ENCODE peak calls at places on chromosomes 13 and 19, in ten cellular contexts. I is dorsolateral prefrontal cortex; F is adrenal gland; T is left ventricle myocardium inferior; R is CD8-positive, alpha-beta memory T cell; G is tibial nerve; C is OCI-LY7; X is neural progenitor cell; N is CD4-positive, alpha-beta memory T cell; K is psoas muscle. L is an unnamed sample.

GRCh38 chr19:15028490-15028889 is 20.8 kb upstream of the CASP14 start:
- DNase-seq in I (no peak), F (no peak), T (no peak), R (no peak), G (no peak), C (no peak), X (no peak), N (no peak), K (no peak), L (no peak)

GRCh38 chr13:40410315-40410714 is 256.1 kb downstream of the FOXO1 start:
- DNase-seq in I (no peak), F (no peak), T (no peak), R (no peak), G (no peak), C (no peak), X (no peak), N (no peak), K (no peak), L (no peak)

GRCh38 chr13:112441779-112442310 is 65.7 kb downstream of the SPACA7 start:
- DNase-seq in I (no peak), F (no peak), T (no peak), R (no peak), G (no peak), C (no peak), X (no peak), N (no peak), K (no peak), L (peak; percentile 53)

GRCh38 chr19:56404705-56405056 is 549 bp downstream of the ZNF583 start:
- DNase-seq in I (no peak), F (no peak), T (no peak), R (peak; percentile 15), G (no peak), C (no peak), X (no peak), N (no peak), K (no peak), L (no peak)

GRCh38 chr13:43014162-43014561 is 9.2 kb upstream of the DNAJC15 start:
- DNase-seq in I (no peak), F (no peak), T (no peak), R (no peak), G (no peak), C (no peak), X (no peak), N (no peak), K (no peak), L (no peak)

GRCh38 chr19:38649305-38650179 is 2.1 kb downstream of the ACTN4 start:
- DNase-seq in I (no peak), F (no peak), T (no peak), R (no peak), G (no peak), C (no peak), X (no peak), N (no peak), K (peak; percentile 70), L (no peak)

GRCh38 chr13:28499579-28499978 is 4.7 kb upstream of the FLT1 start:
- DNase-seq in I (no peak), F (no peak), T (no peak), R (no peak), G (no peak), C (no peak), X (no peak), N (no peak), K (no peak), L (no peak)

GRCh38 chr19:50384685-50385535 is 763 bp downstream of the POLD1 start:
- DNase-seq in I (no peak), F (no peak), T (no peak), R (no peak), G (no peak), C (no peak), X (peak; percentile 46), N (no peak), K (no peak), L (no peak)

GRCh38 chr19:52722062-52723005 is 12.5 kb downstream of the ZNF611 start:
- DNase-seq in I (no peak), F (no peak), T (no peak), R (no peak), G (no peak), C (no peak), X (no peak), N (no peak), K (no peak), L (no peak)

GRCh38 chr19:10604460-10604980 is 17.4 kb upstream of the AP1M2 start:
- DNase-seq in I (no peak), F (no peak), T (peak; percentile 31), R (no peak), G (no peak), C (peak; percentile 73), X (no peak), N (peak; percentile 47), K (peak; percentile 57), L (no peak)

GRCh38 chr19:588758-589692 is 656 bp upstream of the HCN2 start:
- DNase-seq in I (no peak), F (no peak), T (no peak), R (no peak), G (no peak), C (peak; percentile 55), X (peak; percentile 54), N (no peak), K (no peak), L (no peak)

GRCh38 chr19:45498411-45499195 is at the start of gene PPM1N:
- DNase-seq in I (no peak), F (no peak), T (no peak), R (peak; percentile 52), G (no peak), C (peak; percentile 61), X (peak; percentile 84), N (peak; percentile 66), K (peak; percentile 66), L (no peak)

GRCh38 chr19:36115453-36116343 is at the start of gene TBCB:
- DNase-seq in I (no peak), F (no peak), T (peak; percentile 86), R (peak; percentile 92), G (peak; percentile 74), C (peak; percentile 60), X (peak; percentile 86), N (no peak), K (no peak), L (peak; percentile 90)

GRCh38 chr19:24086974-24087595 is at the start of gene ZNF254:
- DNase-seq in I (peak; percentile 65), F (peak; percentile 90), T (peak; percentile 90), R (peak; percentile 65), G (peak; percentile 93), C (peak; percentile 89), X (peak; percentile 97), N (peak; percentile 84), K (peak; percentile 90), L (peak; percentile 93)

GRCh38 chr13:29402168-29402621 is 193.3 kb downstream of the SLC7A1 start:
- DNase-seq in I (no peak), F (no peak), T (no peak), R (no peak), G (no peak), C (no peak), X (no peak), N (no peak), K (no peak), L (no peak)

GRCh38 chr19:43437712-43438111 is 23.0 kb downstream of the TEX101 start:
- DNase-seq in I (no peak), F (no peak), T (no peak), R (no peak), G (no peak), C (no peak), X (no peak), N (no peak), K (no peak), L (no peak)
- H3K27ac ChIP-seq in I (no peak overlapping the region), F (no peak overlapping the region), T (peak overlapping the region; percentile 77), R (no peak overlapping the region), G (no peak overlapping the region), C (no peak overlapping the region), X (no peak overlapping the region), N (peak overlapping the region; percentile 34), K (no peak overlapping the region), L (no peak overlapping the region)

DNA sequence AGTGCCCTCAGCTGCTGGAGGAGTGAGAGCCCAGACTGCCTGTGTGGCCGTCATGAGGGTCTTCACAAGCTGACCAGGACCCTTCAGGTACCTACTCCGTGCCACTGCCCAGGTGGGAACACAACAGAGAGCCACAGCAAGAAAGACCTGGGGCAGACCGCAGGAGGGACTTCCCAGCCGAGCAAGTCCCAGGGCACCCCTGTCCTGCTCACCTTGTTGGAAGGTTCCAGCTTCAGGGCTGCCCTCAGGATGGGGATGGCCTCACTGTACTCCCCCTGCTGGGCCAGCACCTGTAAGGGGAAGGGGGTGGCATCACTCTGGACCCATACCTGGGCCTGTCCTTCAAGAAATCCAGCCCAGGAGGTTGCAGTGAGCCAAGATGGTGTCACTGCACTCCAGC is 10.3 kb downstream of the FKBP8 start:
- DNase-seq in I (no peak), F (no peak), T (no peak), R (no peak), G (no peak), C (no peak), X (no peak), N (no peak), K (no peak), L (no peak)
- H3K4me3 ChIP-seq in I (no peak overlapping the region), F (no peak overlapping the region), T (no peak overlapping the region), R (no peak overlapping the region), G (no peak overlapping the region), C (no peak overlapping the region), X (no peak overlapping the region), N (no peak overlapping the region), K (no peak overlapping the region), L (no peak overlapping the region)

GRCh38 chr19:28886708-28887107 is 326.2 kb downstream of the UQCRFS1 start:
- DNase-seq in I (no peak), F (no peak), T (no peak), R (no peak), G (no peak), C (no peak), X (no peak), N (no peak), K (no peak), L (no peak)
- H3K27ac ChIP-seq in I (no peak overlapping the region), F (no peak overlapping the region), T (peak overlapping the region; percentile 86), R (no peak overlapping the region), G (no peak overlapping the region), C (no peak overlapping the region), X (no peak overlapping the region), N (no peak overlapping the region), K (no peak overlapping the region), L (no peak overlapping the region)

GRCh38 chr19:16068696-16069259 is 7.5 kb upstream of the TPM4 start:
- DNase-seq in I (no peak), F (no peak), T (no peak), R (no peak), G (no peak), C (no peak), X (no peak), N (no peak), K (no peak), L (peak; percentile 46)

GRCh38 chr19:16069813-16070365 is 6.4 kb upstream of the TPM4 start:
- DNase-seq in I (no peak), F (no peak), T (no peak), R (no peak), G (no peak), C (no peak), X (no peak), N (no peak), K (no peak), L (peak; percentile 77)

GRCh38 chr19:16064209-16064889 is 11.9 kb upstream of the TPM4 start:
- DNase-seq in I (no peak), F (no peak), T (no peak), R (no peak), G (no peak), C (no peak), X (no peak), N (no peak), K (no peak), L (no peak)

GRCh38 chr19:16066611-16067104 is 9.6 kb upstream of the TPM4 start:
- DNase-seq in I (no peak), F (no peak), T (no peak), R (no peak), G (no peak), C (peak; percentile 72), X (no peak), N (peak; percentile 68), K (no peak), L (peak; percentile 49)

GRCh38 chr19:16067205-16067938 is 8.9 kb upstream of the TPM4 start:
- DNase-seq in I (no peak), F (no peak), T (no peak), R (no peak), G (no peak), C (no peak), X (no peak), N (no peak), K (peak; percentile 60), L (peak; percentile 95)
- H3K4me3 ChIP-seq in I (no peak overlapping the region), F (no peak overlapping the region), T (peak overlapping the region; percentile 27), R (no peak overlapping the region), G (peak overlapping the region; percentile 39), C (no peak overlapping the region), X (no peak overlapping the region), N (no peak overlapping the region), K (peak overlapping the region; percentile 41), L (peak overlapping the region; percentile 76)